ENCODE peak calls at places on chromosome 2, in nine cellular contexts. R is transverse colon, B is A549, M is sigmoid colon, I is tibial nerve, Q is endothelial cell of umbilical vein, C is Peyer's patch, K is upper lobe of left lung, S is prostate gland. H is an unnamed sample. For H3K4me1, the result is how much of the 10 kb centered on the place peaks cover.

GRCh38 chr2:74507926-74508520 is 528 bp upstream of the PCGF1 start:
- DNase-seq in R (peak), B (no peak), M (no peak), I (no peak), Q (peak), C (peak), K (peak), S (no peak), H (peak)

GRCh38 chr2:207188601-207189000 is 22.9 kb upstream of the KLF7 start:
- DNase-seq in R (no peak), B (no peak), M (no peak), I (no peak), Q (peak), C (no peak), K (no peak), S (no peak), H (no peak)

GRCh38 chr2:10043906-10044601 is 704 bp downstream of the KLF11 start:
- DNase-seq in R (peak), B (peak), M (peak), I (peak), Q (peak), C (peak), K (peak), S (peak), H (peak)

GRCh38 chr2:229849073-229849472 is 72.7 kb downstream of the TRIP12 start:
- DNase-seq in R (no peak), B (no peak), M (no peak), I (no peak), Q (peak), C (no peak), K (no peak), S (no peak), H (no peak)

GRCh38 chr2:19857806-19858205 is 44.0 kb downstream of the TTC32 start:
- DNase-seq in R (no peak), B (no peak), M (no peak), I (no peak), Q (no peak), C (no peak), K (no peak), S (no peak), H (no peak)

GRCh38 chr2:1510184-1510583 is 96.9 kb downstream of the TPO start:
- DNase-seq in R (no peak), B (no peak), M (no peak), I (no peak), Q (no peak), C (no peak), K (peak), S (no peak), H (no peak)

GRCh38 chr2:9764153-9764778 is 79.0 kb upstream of the TAF1B start:
- DNase-seq in R (no peak), B (no peak), M (no peak), I (no peak), Q (no peak), C (no peak), K (no peak), S (no peak), H (no peak)

GRCh38 chr2:102473020-102473419 is at the start of gene SLC9A4:
- DNase-seq in R (peak), B (peak), M (no peak), I (peak), Q (peak), C (no peak), K (peak), S (peak), H (peak)

GRCh38 chr2:185239491-185239890 is 499.1 kb upstream of the FSIP2 start:
- DNase-seq in R (no peak), B (no peak), M (no peak), I (no peak), Q (no peak), C (no peak), K (no peak), S (no peak), H (no peak)

GRCh38 chr2:216555274-216555673 is 56.6 kb downstream of the RPL37A start:
- DNase-seq in R (peak), B (no peak), M (peak), I (peak), Q (peak), C (no peak), K (peak), S (peak), H (peak)

GRCh38 chr2:233107906-233108305 is 47.8 kb downstream of the INPP5D start:
- DNase-seq in R (no peak), B (no peak), M (no peak), I (no peak), Q (no peak), C (no peak), K (no peak), S (no peak), H (no peak)

GRCh38 chr2:240339411-240340360 is 95.8 kb upstream of the GPC1 start:
- DNase-seq in R (no peak), B (no peak), M (no peak), I (no peak), Q (no peak), C (no peak), K (peak), S (no peak), H (peak)

GRCh38 chr2:223944166-223944703 is 900 bp downstream of the WDFY1 start:
- DNase-seq in R (peak), B (no peak), M (peak), I (peak), Q (no peak), C (peak), K (peak), S (peak), H (no peak)
- TF ChIP-seq POLR2A in R (no peak), B (no peak), M (no peak), I (no peak), Q (no peak), C (no peak), K (no peak), S (no peak), H (no peak)

GRCh38 chr2:168510125-168510756 is 54.2 kb downstream of the CERS6 start:
- DNase-seq in R (no peak), B (no peak), M (no peak), I (no peak), Q (no peak), C (no peak), K (no peak), S (no peak), H (no peak)

GRCh38 chr2:168515502-168515901 is 59.4 kb downstream of the CERS6 start:
- DNase-seq in R (no peak), B (no peak), M (no peak), I (no peak), Q (no peak), C (no peak), K (no peak), S (no peak), H (no peak)

GRCh38 chr2:168518555-168519066 is 62.5 kb downstream of the CERS6 start:
- DNase-seq in R (no peak), B (no peak), M (no peak), I (no peak), Q (no peak), C (no peak), K (no peak), S (no peak), H (no peak)

GRCh38 chr2:168517801-168518200 is 61.7 kb downstream of the CERS6 start:
- DNase-seq in R (no peak), B (no peak), M (no peak), I (no peak), Q (no peak), C (no peak), K (no peak), S (no peak), H (no peak)

GRCh38 chr2:168514692-168515091 is 58.6 kb downstream of the CERS6 start:
- DNase-seq in R (no peak), B (no peak), M (no peak), I (no peak), Q (no peak), C (no peak), K (no peak), S (no peak), H (no peak)
- H3K4me1 ChIP-seq in R (under half), B (under half), M (under half), I (under half), Q (under half), C (under half), K (under half), S (under half), H (under half)

GRCh38 chr2:67489396-67489795 is 92.3 kb downstream of the ETAA1 start:
- DNase-seq in R (no peak), B (no peak), M (no peak), I (no peak), Q (no peak), C (no peak), K (no peak), S (no peak), H (no peak)

GRCh38 chr2:67486041-67486796 is 89.1 kb downstream of the ETAA1 start:
- DNase-seq in R (no peak), B (no peak), M (no peak), I (no peak), Q (no peak), C (no peak), K (peak), S (peak), H (peak)

GRCh38 chr2:67485431-67485830 is 88.3 kb downstream of the ETAA1 start:
- DNase-seq in R (no peak), B (no peak), M (no peak), I (no peak), Q (peak), C (no peak), K (no peak), S (no peak), H (no peak)

GRCh38 chr2:67487993-67488392 is 90.9 kb downstream of the ETAA1 start:
- DNase-seq in R (no peak), B (no peak), M (no peak), I (no peak), Q (no peak), C (no peak), K (no peak), S (no peak), H (no peak)
- TF ChIP-seq POLR2A in R (no peak), B (no peak), M (no peak), I (no peak), Q (no peak), C (no peak), K (no peak), S (no peak), H (no peak)

GRCh38 chr2:181789827-181790448 is 101.6 kb upstream of the ITPRID2 start:
- DNase-seq in R (no peak), B (no peak), M (no peak), I (no peak), Q (no peak), C (no peak), K (no peak), S (no peak), H (no peak)
- H3K4me1 ChIP-seq in R (under half), B (half or more), M (under half), I (under half), Q (under half), C (under half), K (under half), S (under half), H (under half)

GRCh38 chr2:231227309-231228162 is 29.1 kb downstream of the ARMC9 start:
- DNase-seq in R (peak), B (peak), M (peak), I (peak), Q (peak), C (no peak), K (peak), S (peak), H (peak)
- TF ChIP-seq POLR2A in R (no peak), B (no peak), M (no peak), I (no peak), Q (no peak), C (no peak), K (no peak), S (no peak), H (no peak)

GRCh38 chr2:234235191-234235590 is 184.7 kb downstream of the SPP2 start:
- DNase-seq in R (no peak), B (no peak), M (no peak), I (no peak), Q (no peak), C (no peak), K (no peak), S (no peak), H (no peak)
- H3K4me1 ChIP-seq in R (under half), B (under half), M (under half), I (under half), Q (under half), C (under half), K (under half), S (under half), H (under half)

GRCh38 chr2:162343492-162343823 is 474 bp upstream of the GCA start:
- DNase-seq in R (no peak), B (no peak), M (no peak), I (no peak), Q (no peak), C (no peak), K (no peak), S (no peak), H (no peak)

GRCh38 chr2:162342841-162343240 is 1.1 kb upstream of the GCA start:
- DNase-seq in R (no peak), B (no peak), M (no peak), I (no peak), Q (no peak), C (no peak), K (no peak), S (no peak), H (no peak)

GRCh38 chr2:162344617-162344950 is 652 bp downstream of the GCA start:
- DNase-seq in R (peak), B (peak), M (no peak), I (no peak), Q (no peak), C (no peak), K (no peak), S (no peak), H (no peak)

GRCh38 chr2:162340822-162341221 is 3.1 kb upstream of the GCA start:
- DNase-seq in R (no peak), B (no peak), M (no peak), I (no peak), Q (no peak), C (no peak), K (no peak), S (no peak), H (no peak)

GRCh38 chr2:162343824-162344616 is at the start of gene GCA:
- DNase-seq in R (peak), B (peak), M (peak), I (peak), Q (peak), C (peak), K (peak), S (peak), H (peak)
- TF ChIP-seq POLR2A in R (peak), B (peak), M (peak), I (peak), Q (peak), C (peak), K (peak), S (peak), H (no peak)

DNA sequence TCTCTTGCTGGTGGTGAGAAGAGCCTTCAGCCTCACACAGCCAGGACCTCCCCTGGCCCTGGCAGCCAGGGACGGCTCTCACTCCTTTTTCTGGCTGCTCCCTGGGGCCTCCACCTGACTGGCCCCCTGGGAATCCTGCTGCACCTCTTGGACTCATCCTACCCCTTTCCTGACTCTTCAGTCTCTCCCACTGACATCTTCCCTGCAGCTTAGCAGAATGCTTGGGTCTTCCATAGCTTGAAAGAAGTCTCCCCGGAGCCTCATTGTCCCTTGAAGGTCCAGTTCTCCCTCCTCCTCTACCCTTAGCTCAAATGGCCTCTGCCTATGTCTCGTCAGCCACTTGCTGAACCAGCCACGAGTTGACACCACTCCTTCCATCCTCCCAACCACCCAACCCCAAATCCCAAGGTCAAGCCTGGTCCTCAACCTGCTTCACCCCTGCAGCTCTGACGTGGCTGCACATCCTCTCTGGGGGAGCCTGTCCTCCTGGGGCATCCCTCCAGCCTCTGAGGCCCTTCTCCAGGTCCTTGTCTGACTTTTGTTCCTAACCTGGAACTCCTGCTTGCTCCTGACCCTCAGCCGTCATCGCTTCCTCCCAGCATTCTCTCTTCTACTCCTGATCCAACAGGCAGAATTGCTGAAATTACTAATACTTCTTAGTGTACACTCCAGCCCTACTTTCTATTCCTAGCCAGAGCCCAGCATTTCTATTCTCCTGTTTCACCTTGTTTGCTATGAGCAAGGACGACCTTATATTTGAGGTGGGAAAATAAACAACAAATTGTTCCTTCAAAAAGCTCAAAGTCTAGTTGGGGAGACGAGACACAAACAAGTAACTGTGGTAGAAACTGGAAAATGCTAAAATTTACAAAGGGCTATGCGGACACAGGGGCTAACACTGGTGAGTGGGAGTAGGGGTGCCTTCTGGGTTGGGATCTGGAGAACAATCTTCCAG is 68.7 kb upstream of the MGAT4A start:
- DNase-seq in R (no peak), B (no peak), M (no peak), I (no peak), Q (no peak), C (no peak), K (no peak), S (no peak), H (no peak)
- H3K4me1 ChIP-seq in R (under half), B (under half), M (under half), I (under half), Q (under half), C (under half), K (under half), S (under half), H (under half)

GRCh38 chr2:39121523-39122063 is 742 bp upstream of the SOS1 start:
- DNase-seq in R (no peak), B (no peak), M (no peak), I (no peak), Q (no peak), C (no peak), K (no peak), S (no peak), H (no peak)

GRCh38 chr2:39118786-39119499 is 1.9 kb downstream of the SOS1 start:
- DNase-seq in R (no peak), B (peak), M (no peak), I (no peak), Q (peak), C (no peak), K (no peak), S (no peak), H (no peak)

GRCh38 chr2:39119732-39120520 is 925 bp downstream of the SOS1 start:
- DNase-seq in R (peak), B (peak), M (peak), I (peak), Q (peak), C (peak), K (peak), S (peak), H (peak)

GRCh38 chr2:39120521-39120770 is 405 bp downstream of the SOS1 start:
- DNase-seq in R (no peak), B (no peak), M (no peak), I (no peak), Q (no peak), C (no peak), K (no peak), S (no peak), H (no peak)

GRCh38 chr2:39120771-39121522 is at the start of gene SOS1:
- DNase-seq in R (peak), B (peak), M (peak), I (peak), Q (peak), C (peak), K (peak), S (peak), H (peak)
- TF ChIP-seq POLR2A in R (peak), B (peak), M (peak), I (peak), Q (peak), C (peak), K (no peak), S (peak), H (peak)

H was measured in adrenal gland.